ENCODE peak calls at places on chromosome 20, in six cellular contexts. W is cardiac muscle cell; A is tibial nerve; T is naive thymus-derived CD4-positive, alpha-beta T cell; Y is BE2C; K is GM23248. O is an unnamed sample.

GRCh38 chr20:21559305-21559704 is 45.4 kb upstream of the NKX2-2 start:
- DNase-seq in W (no peak), A (no peak), T (no peak), Y (no peak), K (no peak), O (no peak)

GRCh38 chr20:49989234-49990065 is 6.7 kb downstream of the SNAI1 start:
- DNase-seq in W (no peak), A (peak; percentile 80), T (no peak), Y (no peak), K (peak; percentile 94), O (peak; percentile 77)

GRCh38 chr20:20215976-20216727 is 151.8 kb upstream of the INSM1 start:
- DNase-seq in W (no peak), A (no peak), T (no peak), Y (no peak), K (no peak), O (peak; percentile 66)

GRCh38 chr20:51042657-51043247 is 19.8 kb upstream of the KCNG1 start:
- DNase-seq in W (no peak), A (no peak), T (no peak), Y (no peak), K (no peak), O (no peak)

GRCh38 chr20:42603655-42604054 is 586.1 kb downstream of the PTPRT start:
- DNase-seq in W (no peak), A (no peak), T (no peak), Y (no peak), K (no peak), O (no peak)

GRCh38 chr20:34582911-34583310 is 24.4 kb downstream of the MAP1LC3A start:
- DNase-seq in W (no peak), A (no peak), T (no peak), Y (no peak), K (peak; percentile 33), O (no peak)

GRCh38 chr20:16241911-16242310 is 331.3 kb downstream of the KIF16B start:
- DNase-seq in W (peak; percentile 34), A (no peak), T (no peak), Y (peak; percentile 33), K (no peak), O (no peak)

GRCh38 chr20:3798908-3799248 is 2.8 kb downstream of the CDC25B start:
- DNase-seq in W (no peak), A (no peak), T (no peak), Y (no peak), K (no peak), O (no peak)

GRCh38 chr20:353166-353565 is 6.3 kb downstream of the NRSN2 start:
- DNase-seq in W (no peak), A (no peak), T (no peak), Y (no peak), K (no peak), O (no peak)

GRCh38 chr20:7851031-7851490 is 89.2 kb downstream of the HAO1 start:
- DNase-seq in W (no peak), A (no peak), T (no peak), Y (no peak), K (peak; percentile 68), O (no peak)

GRCh38 chr20:33296206-33296605 is 13.2 kb downstream of the BPIFB1 start:
- DNase-seq in W (no peak), A (no peak), T (no peak), Y (no peak), K (peak; percentile 54), O (no peak)

GRCh38 chr20:12053348-12053747 is 135.7 kb downstream of the BTBD3 start:
- DNase-seq in W (peak; percentile 30), A (no peak), T (no peak), Y (no peak), K (peak; percentile 25), O (no peak)

GRCh38 chr20:46568570-46569129 is 18.2 kb upstream of the OCSTAMP start:
- DNase-seq in W (peak; percentile 44), A (peak; percentile 78), T (no peak), Y (peak; percentile 93), K (peak; percentile 74), O (peak; percentile 91)

GRCh38 chr20:50346372-50347347 is 156.0 kb downstream of the CEBPB start:
- DNase-seq in W (peak; percentile 37), A (peak; percentile 80), T (peak; percentile 25), Y (peak; percentile 84), K (peak; percentile 90), O (peak; percentile 85)

GRCh38 chr20:13139459-13140150 is 81.5 kb upstream of the ISM1 start:
- DNase-seq in W (no peak), A (no peak), T (no peak), Y (no peak), K (no peak), O (no peak)

GRCh38 chr20:20489054-20489453 is 121.2 kb downstream of the INSM1 start:
- DNase-seq in W (no peak), A (no peak), T (no peak), Y (no peak), K (no peak), O (no peak)

GRCh38 chr20:56873836-56874235 is 244.7 kb downstream of the TFAP2C start:
- DNase-seq in W (no peak), A (no peak), T (no peak), Y (no peak), K (no peak), O (no peak)

GRCh38 chr20:56875803-56876202 is 246.7 kb downstream of the TFAP2C start:
- DNase-seq in W (no peak), A (no peak), T (no peak), Y (no peak), K (no peak), O (no peak)

GRCh38 chr20:56871691-56872090 is 242.6 kb downstream of the TFAP2C start:
- DNase-seq in W (no peak), A (no peak), T (no peak), Y (no peak), K (no peak), O (no peak)

GRCh38 chr20:56872620-56873458 is 243.7 kb downstream of the TFAP2C start:
- DNase-seq in W (no peak), A (no peak), T (no peak), Y (no peak), K (peak; percentile 19), O (no peak)

DNA sequence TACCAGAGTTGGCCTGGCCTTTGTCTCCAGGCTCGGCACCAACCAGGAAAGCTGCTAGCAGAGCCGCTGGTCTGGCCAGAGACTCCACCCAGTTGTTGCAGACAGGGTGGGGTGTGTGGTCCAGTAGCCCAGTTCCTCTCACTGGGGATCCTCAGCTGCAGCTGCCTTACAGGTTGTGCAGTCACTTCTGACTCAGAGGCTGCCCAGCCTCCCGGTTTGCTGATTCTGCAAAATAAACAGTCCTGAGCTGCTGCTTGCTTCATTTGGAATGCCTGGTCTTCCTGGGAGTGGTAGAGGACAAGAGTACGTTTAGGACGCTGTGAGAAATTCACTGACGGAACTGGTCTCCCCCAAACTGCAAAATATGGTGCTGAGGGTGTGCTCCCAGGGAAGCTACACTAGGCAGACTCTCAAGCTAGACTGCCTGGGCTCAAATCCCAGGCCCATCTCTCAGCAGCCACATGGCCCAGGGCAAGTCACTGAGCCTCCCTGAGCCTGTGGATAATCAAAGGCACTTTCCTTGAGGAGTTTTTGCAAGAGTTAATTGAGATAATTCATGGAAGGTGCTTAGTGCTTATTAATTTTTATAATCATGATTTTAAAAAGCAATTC is 246.1 kb downstream of the TFAP2C start:
- DNase-seq in W (no peak), A (no peak), T (no peak), Y (no peak), K (peak; percentile 88), O (no peak)
- H3K4me3 ChIP-seq in W (no peak overlapping the region), A (no peak overlapping the region), T (no peak overlapping the region), Y (no peak overlapping the region), K (no peak overlapping the region), O (no peak overlapping the region)

GRCh38 chr20:60459212-60459611 is 501.0 kb downstream of the CDH26 start:
- DNase-seq in W (peak; percentile 84), A (no peak), T (no peak), Y (no peak), K (no peak), O (peak; percentile 23)

GRCh38 chr20:60463798-60464197 is 505.6 kb downstream of the CDH26 start:
- DNase-seq in W (no peak), A (no peak), T (no peak), Y (no peak), K (no peak), O (no peak)

GRCh38 chr20:60465993-60466682 is 507.9 kb downstream of the CDH26 start:
- DNase-seq in W (no peak), A (no peak), T (no peak), Y (no peak), K (peak; percentile 19), O (no peak)

GRCh38 chr20:60465439-60465838 is 507.2 kb downstream of the CDH26 start:
- DNase-seq in W (no peak), A (no peak), T (no peak), Y (no peak), K (no peak), O (no peak)

GRCh38 chr20:60461993-60462392 is 503.8 kb downstream of the CDH26 start:
- DNase-seq in W (no peak), A (no peak), T (no peak), Y (no peak), K (no peak), O (no peak)
- H3K9me3 ChIP-seq in W (no peaks in the 10 kb centered on the region), A (no peaks in the 10 kb centered on the region), T (no peaks in the 10 kb centered on the region), Y (no peaks in the 10 kb centered on the region), K (no peaks in the 10 kb centered on the region), O (no peaks in the 10 kb centered on the region)

GRCh38 chr20:62907377-62908317 is 18.7 kb downstream of the DIDO1 start:
- DNase-seq in W (peak; percentile 30), A (no peak), T (no peak), Y (peak; percentile 49), K (peak; percentile 22), O (no peak)
- H3K4me1 ChIP-seq in W (no peaks in the 10 kb centered on the region), A (no peaks in the 10 kb centered on the region), T (no peaks in the 10 kb centered on the region), Y (no peaks in the 10 kb centered on the region), K (no peaks in the 10 kb centered on the region), O (peaks cover 6% of the 10 kb centered on the region)

GRCh38 chr20:26209171-26209941 is 512.7 kb upstream of the ZNF337 start:
- DNase-seq in W (peak; percentile 31), A (no peak), T (peak; percentile 14), Y (no peak), K (peak; percentile 33), O (no peak)
- H3K4me3 ChIP-seq in W (peak overlapping the region; percentile 17), A (peak overlapping the region; percentile 54), T (peak overlapping the region; percentile 46), Y (no peak overlapping the region), K (peak overlapping the region; percentile 19), O (peak overlapping the region; percentile 33)

GRCh38 chr20:59701236-59701635 is 96.9 kb downstream of the PHACTR3 start:
- DNase-seq in W (no peak), A (no peak), T (no peak), Y (no peak), K (no peak), O (no peak)

GRCh38 chr20:59705651-59706101 is 101.3 kb downstream of the PHACTR3 start:
- DNase-seq in W (no peak), A (no peak), T (no peak), Y (no peak), K (no peak), O (no peak)

GRCh38 chr20:59706106-59706693 is 101.9 kb downstream of the PHACTR3 start:
- DNase-seq in W (no peak), A (no peak), T (no peak), Y (no peak), K (no peak), O (no peak)

GRCh38 chr20:59698598-59698997 is 94.3 kb downstream of the PHACTR3 start:
- DNase-seq in W (no peak), A (no peak), T (no peak), Y (no peak), K (no peak), O (no peak)

DNA sequence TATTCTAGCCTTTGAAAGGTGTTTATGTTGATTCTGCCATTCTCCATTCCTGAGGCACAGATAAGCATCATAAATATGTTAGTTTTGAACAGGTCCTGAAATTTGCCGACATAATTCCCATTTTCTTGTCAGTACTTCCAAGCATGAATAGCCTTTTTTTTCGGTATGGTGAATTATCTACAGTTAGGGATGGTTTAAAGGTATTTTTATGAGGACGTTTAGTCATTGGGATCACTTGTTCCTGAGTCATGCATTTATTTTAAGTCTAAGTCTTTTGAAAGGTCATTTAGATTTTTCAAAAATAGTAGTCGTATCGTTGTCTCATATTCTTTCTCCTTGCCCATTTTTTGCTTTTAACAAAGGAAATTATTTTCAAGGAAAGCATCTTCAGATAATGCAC is 98.7 kb downstream of the PHACTR3 start:
- DNase-seq in W (no peak), A (no peak), T (no peak), Y (no peak), K (peak; percentile 16), O (no peak)
- H3K9me3 ChIP-seq in W (no peaks in the 10 kb centered on the region), A (no peaks in the 10 kb centered on the region), T (no peaks in the 10 kb centered on the region), Y (no peaks in the 10 kb centered on the region), K (no peaks in the 10 kb centered on the region), O (no peaks in the 10 kb centered on the region)